ENCODE peak calls at places on chromosomes 3 and 15, in ten cellular contexts. V, Y, H, G, E, Q, C, B, W and L are unnamed samples.

GRCh38 chr3:65118279-65118678 is 430.5 kb upstream of the ADAMTS9 start:
- DNase-seq in V (no peak), Y (no peak), H (no peak), G (no peak), E (no peak), Q (no peak), C (no peak), B (no peak), W (no peak), L (no peak)

GRCh38 chr3:100045696-100046095 is 68.6 kb downstream of the FILIP1L start:
- DNase-seq in V (no peak), Y (no peak), H (peak), G (no peak), E (peak), Q (no peak), C (no peak), B (peak), W (no peak), L (peak)

GRCh38 chr15:55230051-55230670 is 33.4 kb upstream of the RSL24D1 start:
- DNase-seq in V (no peak), Y (no peak), H (no peak), G (no peak), E (no peak), Q (no peak), C (no peak), B (peak), W (no peak), L (no peak)

GRCh38 chr3:11651900-11652299 is 8.2 kb upstream of the VGLL4 start:
- DNase-seq in V (no peak), Y (no peak), H (no peak), G (peak), E (no peak), Q (no peak), C (no peak), B (peak), W (no peak), L (no peak)

GRCh38 chr15:70486012-70486411 is 277.3 kb downstream of the UACA start:
- DNase-seq in V (no peak), Y (no peak), H (no peak), G (no peak), E (no peak), Q (no peak), C (no peak), B (no peak), W (no peak), L (no peak)

GRCh38 chr3:58899953-58900298 is 149.9 kb downstream of the CFAP20DC start:
- DNase-seq in V (no peak), Y (no peak), H (no peak), G (no peak), E (no peak), Q (no peak), C (no peak), B (no peak), W (no peak), L (no peak)

GRCh38 chr3:133956333-133956732 is 60.7 kb upstream of the RAB6B start:
- DNase-seq in V (no peak), Y (no peak), H (peak), G (no peak), E (no peak), Q (no peak), C (no peak), B (no peak), W (peak), L (no peak)

GRCh38 chr15:67399925-67400324 is 121.0 kb upstream of the C15orf61 start:
- DNase-seq in V (no peak), Y (no peak), H (no peak), G (no peak), E (no peak), Q (no peak), C (peak), B (no peak), W (no peak), L (no peak)

GRCh38 chr3:186124618-186125017 is 15.7 kb upstream of the ETV5 start:
- DNase-seq in V (no peak), Y (no peak), H (no peak), G (no peak), E (no peak), Q (peak), C (peak), B (no peak), W (no peak), L (no peak)

GRCh38 chr3:133821767-133822638 is 16.4 kb downstream of the SRPRB start:
- DNase-seq in V (peak), Y (no peak), H (peak), G (no peak), E (peak), Q (no peak), C (peak), B (peak), W (no peak), L (peak)

GRCh38 chr3:185715091-185715490 is 109.8 kb downstream of the IGF2BP2 start:
- DNase-seq in V (no peak), Y (no peak), H (no peak), G (no peak), E (no peak), Q (no peak), C (no peak), B (peak), W (no peak), L (no peak)

GRCh38 chr3:63779227-63779626 is 39.9 kb upstream of the C3orf49 start:
- DNase-seq in V (no peak), Y (no peak), H (no peak), G (no peak), E (no peak), Q (no peak), C (no peak), B (no peak), W (no peak), L (no peak)

GRCh38 chr15:49678655-49679054 is 57.8 kb downstream of the DTWD1 start:
- DNase-seq in V (no peak), Y (no peak), H (no peak), G (no peak), E (no peak), Q (no peak), C (no peak), B (no peak), W (no peak), L (no peak)

GRCh38 chr15:33100314-33100713 is 94.2 kb downstream of the FMN1 start:
- DNase-seq in V (no peak), Y (no peak), H (no peak), G (no peak), E (no peak), Q (no peak), C (no peak), B (no peak), W (no peak), L (no peak)

GRCh38 chr3:11200679-11200952 is 46.3 kb downstream of the HRH1 start:
- DNase-seq in V (no peak), Y (no peak), H (no peak), G (no peak), E (no peak), Q (no peak), C (no peak), B (peak), W (no peak), L (no peak)

GRCh38 chr15:91302588-91303439 is 202.8 kb downstream of the SV2B start:
- DNase-seq in V (no peak), Y (peak), H (peak), G (peak), E (peak), Q (peak), C (peak), B (peak), W (no peak), L (no peak)

GRCh38 chr3:126266291-126266840 is 86.0 kb upstream of the ALDH1L1 start:
- DNase-seq in V (peak), Y (no peak), H (no peak), G (no peak), E (peak), Q (peak), C (peak), B (peak), W (no peak), L (peak)

GRCh38 chr3:107111889-107112288 is 265.4 kb upstream of the CCDC54 start:
- DNase-seq in V (no peak), Y (no peak), H (no peak), G (no peak), E (no peak), Q (no peak), C (no peak), B (no peak), W (no peak), L (no peak)

GRCh38 chr3:129745253-129745652 is 138.8 kb upstream of the PLXND1 start:
- DNase-seq in V (no peak), Y (no peak), H (no peak), G (no peak), E (no peak), Q (no peak), C (no peak), B (peak), W (no peak), L (no peak)

GRCh38 chr3:57184516-57184915 is 15.3 kb downstream of the HESX1 start:
- DNase-seq in V (no peak), Y (no peak), H (no peak), G (no peak), E (no peak), Q (no peak), C (no peak), B (no peak), W (no peak), L (no peak)

GRCh38 chr3:151130437-151130836 is 45.0 kb downstream of the MED12L start:
- DNase-seq in V (no peak), Y (no peak), H (no peak), G (no peak), E (no peak), Q (no peak), C (no peak), B (no peak), W (no peak), L (no peak)

GRCh38 chr3:152331018-152331541 is 62.4 kb downstream of the MBNL1 start:
- DNase-seq in V (no peak), Y (no peak), H (peak), G (peak), E (no peak), Q (no peak), C (no peak), B (peak), W (no peak), L (no peak)
- TF ChIP-seq POLR2A in V (no peak), Y (no peak), H (no peak), G (no peak), E (no peak), Q (no peak), C (no peak), B (no peak), W (no peak), L (no peak)

GRCh38 chr3:197753263-197753662 is 3.6 kb downstream of the FYTTD1 start:
- DNase-seq in V (no peak), Y (no peak), H (no peak), G (no peak), E (no peak), Q (no peak), C (no peak), B (no peak), W (no peak), L (no peak)

GRCh38 chr3:197749601-197750395 is at the start of gene FYTTD1:
- DNase-seq in V (peak), Y (peak), H (peak), G (peak), E (peak), Q (peak), C (peak), B (peak), W (peak), L (peak)

GRCh38 chr3:197750396-197750831 is 731 bp downstream of the FYTTD1 start:
- DNase-seq in V (peak), Y (peak), H (peak), G (peak), E (peak), Q (peak), C (peak), B (peak), W (peak), L (peak)

GRCh38 chr3:197750863-197751737 is 1.4 kb downstream of the FYTTD1 start:
- DNase-seq in V (peak), Y (no peak), H (peak), G (no peak), E (peak), Q (peak), C (peak), B (peak), W (peak), L (peak)

GRCh38 chr3:197752107-197752506 is 2.4 kb downstream of the FYTTD1 start:
- DNase-seq in V (no peak), Y (no peak), H (no peak), G (no peak), E (no peak), Q (no peak), C (no peak), B (no peak), W (no peak), L (no peak)
- TF ChIP-seq POLR2A in V (no peak), Y (no peak), H (no peak), G (no peak), E (peak), Q (no peak), C (no peak), B (no peak), W (no peak), L (no peak)

GRCh38 chr3:143847787-143848631 is at the start of gene SLC9A9:
- DNase-seq in V (no peak), Y (peak), H (peak), G (peak), E (peak), Q (no peak), C (peak), B (peak), W (peak), L (no peak)
- TF ChIP-seq POLR2A in V (no peak), Y (no peak), H (no peak), G (no peak), E (no peak), Q (no peak), C (no peak), B (no peak), W (no peak), L (no peak)

GRCh38 chr3:122514123-122515019 is at the start of gene KPNA1:
- DNase-seq in V (peak), Y (peak), H (peak), G (peak), E (peak), Q (peak), C (peak), B (peak), W (peak), L (peak)
- TF ChIP-seq POLR2A in V (peak), Y (peak), H (peak), G (peak), E (peak), Q (peak), C (peak), B (peak), W (peak), L (peak)

GRCh38 chr3:195892105-195892354 is 16.3 kb downstream of the TNK2 start:
- DNase-seq in V (no peak), Y (no peak), H (no peak), G (no peak), E (peak), Q (no peak), C (no peak), B (no peak), W (no peak), L (no peak)

GRCh38 chr3:195893916-195894315 is 14.4 kb downstream of the TNK2 start:
- DNase-seq in V (peak), Y (no peak), H (no peak), G (no peak), E (peak), Q (no peak), C (no peak), B (no peak), W (no peak), L (no peak)

GRCh38 chr3:195892355-195893120 is 15.8 kb downstream of the TNK2 start:
- DNase-seq in V (peak), Y (no peak), H (no peak), G (no peak), E (peak), Q (peak), C (peak), B (peak), W (no peak), L (peak)

GRCh38 chr3:195893516-195893915 is 14.8 kb downstream of the TNK2 start:
- DNase-seq in V (peak), Y (no peak), H (no peak), G (no peak), E (peak), Q (no peak), C (no peak), B (no peak), W (no peak), L (no peak)

DNA sequence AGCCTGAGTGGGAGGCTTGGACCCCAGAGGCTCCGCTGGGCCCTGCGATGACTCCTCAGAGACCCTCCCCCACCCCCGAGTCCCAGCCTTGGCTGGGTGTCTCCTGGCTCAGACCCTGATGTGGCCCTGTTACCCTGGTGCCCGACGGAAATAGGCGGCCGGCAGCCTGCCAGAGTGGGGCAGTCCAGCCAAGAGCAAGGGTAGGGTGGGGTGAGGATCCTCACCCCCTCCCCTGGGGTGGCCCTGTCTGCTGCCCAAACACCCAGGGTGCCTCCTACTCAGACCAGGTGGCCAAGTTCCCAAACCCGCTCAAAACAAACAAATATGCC is 15.3 kb downstream of the TNK2 start:
- DNase-seq in V (peak), Y (no peak), H (no peak), G (no peak), E (peak), Q (peak), C (peak), B (no peak), W (no peak), L (no peak)
- TF ChIP-seq POLR2A in V (no peak), Y (no peak), H (peak), G (no peak), E (no peak), Q (no peak), C (no peak), B (no peak), W (no peak), L (no peak)

GRCh38 chr15:40902605-40903561 is 8.6 kb downstream of the VPS18 start:
- DNase-seq in V (peak), Y (no peak), H (peak), G (no peak), E (no peak), Q (peak), C (no peak), B (no peak), W (peak), L (peak)
- TF ChIP-seq POLR2A in V (no peak), Y (no peak), H (no peak), G (no peak), E (no peak), Q (no peak), C (no peak), B (no peak), W (no peak), L (no peak)

GRCh38 chr15:65610871-65611718 is at the start of gene INTS14:
- DNase-seq in V (peak), Y (peak), H (peak), G (peak), E (peak), Q (peak), C (peak), B (peak), W (peak), L (peak)
- TF ChIP-seq POLR2A in V (peak), Y (peak), H (peak), G (peak), E (peak), Q (peak), C (peak), B (peak), W (no peak), L (peak)